ENCODE peak calls at places on chromosomes 2 and 18, in five cellular contexts. One of them, this sample, is unnamed. For H3K9me3, the result is how much of the 10 kb centered on the place peaks cover.

GRCh38 chr2:73297586-73297985 is 4.2 kb upstream of the EGR4 start:
- DNase-seq in heart right ventricle: no peak
- DNase-seq in cardiac muscle cell: no peak
- DNase-seq in HepG2: no peak
- DNase-seq in sigmoid colon: no peak
- DNase-seq in this sample: no peak

GRCh38 chr2:18975506-18975905 is 382.9 kb downstream of the OSR1 start:
- DNase-seq in heart right ventricle: no peak
- DNase-seq in sigmoid colon: no peak
- DNase-seq in cardiac muscle cell: no peak
- DNase-seq in HepG2: no peak
- DNase-seq in this sample: no peak

GRCh38 chr18:31499157-31499524 is 1.2 kb downstream of the DSG2 start:
- DNase-seq in HepG2: no peak
- DNase-seq in heart right ventricle: no peak
- DNase-seq in sigmoid colon: no peak
- DNase-seq in cardiac muscle cell: no peak
- DNase-seq in this sample: no peak

GRCh38 chr2:68645523-68645922 is 2.1 kb downstream of the PROKR1 start:
- DNase-seq in sigmoid colon: no peak
- DNase-seq in heart right ventricle: no peak
- DNase-seq in cardiac muscle cell: no peak
- DNase-seq in HepG2: no peak
- DNase-seq in this sample: no peak

GRCh38 chr2:70084973-70085710 is 2.1 kb upstream of the PCBP1 start:
- DNase-seq in sigmoid colon: peak
- DNase-seq in heart right ventricle: no peak
- DNase-seq in cardiac muscle cell: no peak
- DNase-seq in HepG2: no peak
- DNase-seq in this sample: peak

GRCh38 chr2:36450466-36451196 is 95.1 kb downstream of the CRIM1 start:
- DNase-seq in HepG2: peak
- DNase-seq in sigmoid colon: no peak
- DNase-seq in cardiac muscle cell: no peak
- DNase-seq in heart right ventricle: no peak
- DNase-seq in this sample: no peak

GRCh38 chr2:121362226-121362625 is 77.2 kb upstream of the TFCP2L1 start:
- DNase-seq in HepG2: no peak
- DNase-seq in heart right ventricle: no peak
- DNase-seq in sigmoid colon: no peak
- DNase-seq in cardiac muscle cell: no peak
- DNase-seq in this sample: no peak

GRCh38 chr18:45621068-45621511 is 5.8 kb downstream of the SLC14A2 start:
- DNase-seq in HepG2: peak
- DNase-seq in cardiac muscle cell: peak
- DNase-seq in sigmoid colon: no peak
- DNase-seq in heart right ventricle: no peak
- DNase-seq in this sample: peak

GRCh38 chr2:5242751-5243150 is 449.4 kb upstream of the SOX11 start:
- DNase-seq in sigmoid colon: no peak
- DNase-seq in cardiac muscle cell: peak
- DNase-seq in heart right ventricle: no peak
- DNase-seq in HepG2: no peak
- DNase-seq in this sample: no peak

GRCh38 chr2:1478311-1479305 is 65.3 kb downstream of the TPO start:
- DNase-seq in heart right ventricle: no peak
- DNase-seq in HepG2: no peak
- DNase-seq in sigmoid colon: no peak
- DNase-seq in cardiac muscle cell: no peak
- DNase-seq in this sample: no peak

GRCh38 chr18:23340661-23341060 is 112.4 kb upstream of the RIOK3 start:
- DNase-seq in heart right ventricle: peak
- DNase-seq in cardiac muscle cell: no peak
- DNase-seq in HepG2: no peak
- DNase-seq in sigmoid colon: no peak
- DNase-seq in this sample: peak

GRCh38 chr2:9102861-9103662 is 99.6 kb upstream of the MBOAT2 start:
- DNase-seq in HepG2: peak
- DNase-seq in sigmoid colon: no peak
- DNase-seq in heart right ventricle: no peak
- DNase-seq in cardiac muscle cell: peak
- DNase-seq in this sample: no peak

GRCh38 chr2:103656558-103656957 is 894.7 kb downstream of the TMEM182 start:
- DNase-seq in cardiac muscle cell: peak
- DNase-seq in heart right ventricle: no peak
- DNase-seq in sigmoid colon: no peak
- DNase-seq in HepG2: no peak
- DNase-seq in this sample: no peak

DNA sequence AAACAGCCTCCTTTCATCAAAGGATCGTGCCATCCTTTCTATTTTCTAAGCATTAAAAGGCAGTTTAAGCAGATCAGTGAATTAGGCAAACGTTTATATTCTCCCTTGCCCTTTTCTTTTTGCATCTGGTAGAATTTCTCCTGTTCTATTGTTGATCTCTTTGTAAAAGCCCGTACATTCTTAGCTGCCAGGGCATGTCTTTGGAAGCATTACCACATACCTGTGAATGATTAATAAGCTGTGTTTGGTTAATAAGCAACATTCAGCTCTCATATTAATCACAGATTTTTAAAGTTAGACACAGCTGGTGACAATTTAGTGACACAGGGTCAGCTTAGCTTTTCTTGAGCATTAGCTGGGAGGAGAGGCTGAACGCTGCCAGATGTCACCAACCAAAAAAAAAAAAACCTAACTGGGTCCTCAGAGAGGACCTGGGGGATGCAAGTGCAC is 33.8 kb upstream of the CYP1B1 start:
- DNase-seq in sigmoid colon: no peak
- DNase-seq in heart right ventricle: no peak
- DNase-seq in HepG2: peak
- DNase-seq in cardiac muscle cell: no peak
- DNase-seq in this sample: no peak
- H3K27ac ChIP-seq in sigmoid colon: no peak
- H3K27ac ChIP-seq in heart right ventricle: no peak
- H3K27ac ChIP-seq in HepG2: no peak
- H3K27ac ChIP-seq in cardiac muscle cell: no peak
- H3K27ac ChIP-seq in this sample: no peak

GRCh38 chr2:94762600-94762999 is 108.6 kb upstream of the TEKT4 start:
- DNase-seq in cardiac muscle cell: no peak
- DNase-seq in HepG2: peak
- DNase-seq in heart right ventricle: no peak
- DNase-seq in sigmoid colon: no peak
- DNase-seq in this sample: no peak

GRCh38 chr2:94759211-94759610 is 112.0 kb upstream of the TEKT4 start:
- DNase-seq in cardiac muscle cell: no peak
- DNase-seq in sigmoid colon: no peak
- DNase-seq in heart right ventricle: no peak
- DNase-seq in HepG2: peak
- DNase-seq in this sample: no peak

GRCh38 chr2:94753466-94753998 is 117.7 kb upstream of the TEKT4 start:
- DNase-seq in HepG2: no peak
- DNase-seq in heart right ventricle: no peak
- DNase-seq in cardiac muscle cell: no peak
- DNase-seq in sigmoid colon: no peak
- DNase-seq in this sample: no peak

GRCh38 chr2:94763318-94763717 is 107.9 kb upstream of the TEKT4 start:
- DNase-seq in heart right ventricle: no peak
- DNase-seq in cardiac muscle cell: no peak
- DNase-seq in HepG2: no peak
- DNase-seq in sigmoid colon: no peak
- DNase-seq in this sample: no peak

DNA sequence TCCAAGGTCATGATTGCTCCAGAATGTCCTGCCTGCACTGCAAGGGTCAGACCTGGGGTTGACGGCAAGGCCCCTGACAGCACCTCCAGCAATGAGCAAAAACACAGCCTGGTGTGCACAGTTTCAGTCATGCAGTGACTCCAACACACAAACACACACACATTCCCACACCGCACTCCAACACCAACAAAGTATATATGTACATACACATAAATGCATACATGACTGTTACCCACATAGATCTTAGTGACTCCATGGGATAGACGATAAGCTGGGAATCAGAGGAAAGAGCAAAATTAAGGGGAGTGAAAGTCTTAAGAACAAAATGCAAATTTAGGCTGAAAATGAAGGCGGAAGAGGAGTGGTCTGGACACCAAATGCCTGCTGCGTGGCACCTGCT is 112.7 kb upstream of the TEKT4 start:
- DNase-seq in HepG2: no peak
- DNase-seq in cardiac muscle cell: no peak
- DNase-seq in sigmoid colon: no peak
- DNase-seq in heart right ventricle: no peak
- DNase-seq in this sample: no peak
- H3K9me3 ChIP-seq in HepG2: under half
- H3K9me3 ChIP-seq in cardiac muscle cell: under half
- H3K9me3 ChIP-seq in sigmoid colon: under half
- H3K9me3 ChIP-seq in heart right ventricle: under half
- H3K9me3 ChIP-seq in this sample: under half

GRCh38 chr2:67526283-67526682 is 129.2 kb downstream of the ETAA1 start:
- DNase-seq in heart right ventricle: no peak
- DNase-seq in HepG2: no peak
- DNase-seq in sigmoid colon: no peak
- DNase-seq in cardiac muscle cell: no peak
- DNase-seq in this sample: no peak
- H3K27ac ChIP-seq in heart right ventricle: no peak
- H3K27ac ChIP-seq in HepG2: no peak
- H3K27ac ChIP-seq in sigmoid colon: peak
- H3K27ac ChIP-seq in cardiac muscle cell: no peak
- H3K27ac ChIP-seq in this sample: no peak

GRCh38 chr2:160092445-160092844 is 30.0 kb upstream of the PLA2R1 start:
- DNase-seq in HepG2: no peak
- DNase-seq in sigmoid colon: no peak
- DNase-seq in cardiac muscle cell: no peak
- DNase-seq in heart right ventricle: no peak
- DNase-seq in this sample: no peak
- H3K9me3 ChIP-seq in HepG2: under half
- H3K9me3 ChIP-seq in sigmoid colon: under half
- H3K9me3 ChIP-seq in cardiac muscle cell: under half
- H3K9me3 ChIP-seq in heart right ventricle: half or more
- H3K9me3 ChIP-seq in this sample: under half

GRCh38 chr2:117523842-117524241 is 290.6 kb upstream of the DDX18 start:
- DNase-seq in sigmoid colon: no peak
- DNase-seq in cardiac muscle cell: no peak
- DNase-seq in heart right ventricle: no peak
- DNase-seq in HepG2: no peak
- DNase-seq in this sample: no peak
- H3K27ac ChIP-seq in sigmoid colon: no peak
- H3K27ac ChIP-seq in cardiac muscle cell: no peak
- H3K27ac ChIP-seq in heart right ventricle: no peak
- H3K27ac ChIP-seq in HepG2: no peak
- H3K27ac ChIP-seq in this sample: no peak

DNA sequence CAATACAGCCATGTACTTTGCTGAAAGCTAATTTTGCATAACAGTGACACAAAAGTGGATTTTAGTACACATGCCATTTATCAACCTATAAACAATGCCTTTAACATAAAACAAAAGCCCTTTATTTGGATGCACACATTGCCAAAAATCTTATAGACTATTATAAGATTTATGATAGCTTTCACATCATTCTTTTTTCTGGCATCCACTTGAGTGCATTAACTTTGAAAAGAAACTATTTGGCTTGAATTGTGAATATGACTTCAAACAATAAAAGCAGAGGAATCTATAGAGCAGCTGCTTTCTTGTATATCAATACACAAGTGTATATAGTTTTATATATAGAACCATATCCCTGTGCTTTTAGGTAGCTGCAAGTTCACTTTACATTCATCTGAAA is 577.4 kb downstream of the CBLN2 start:
- DNase-seq in sigmoid colon: no peak
- DNase-seq in heart right ventricle: no peak
- DNase-seq in cardiac muscle cell: no peak
- DNase-seq in HepG2: no peak
- DNase-seq in this sample: no peak
- H3K9me3 ChIP-seq in sigmoid colon: under half
- H3K9me3 ChIP-seq in heart right ventricle: under half
- H3K9me3 ChIP-seq in cardiac muscle cell: under half
- H3K9me3 ChIP-seq in HepG2: under half
- H3K9me3 ChIP-seq in this sample: under half

GRCh38 chr2:108069515-108070310 is 83.4 kb downstream of the SLC5A7 start:
- DNase-seq in heart right ventricle: no peak
- DNase-seq in sigmoid colon: no peak
- DNase-seq in cardiac muscle cell: no peak
- DNase-seq in HepG2: peak
- DNase-seq in this sample: no peak
- H3K27ac ChIP-seq in heart right ventricle: no peak
- H3K27ac ChIP-seq in sigmoid colon: no peak
- H3K27ac ChIP-seq in cardiac muscle cell: no peak
- H3K27ac ChIP-seq in HepG2: no peak
- H3K27ac ChIP-seq in this sample: no peak